ENCODE peak calls at places on chromosome 3, in seven cellular contexts. S, L, U, R, I, M and A are unnamed samples.

GRCh38 chr3:71684752-71685151 is 40.5 kb downstream of the EIF4E3 start:
- DNase-seq in S (no peak), L (peak; percentile 86), U (no peak), R (no peak), I (no peak), M (no peak), A (no peak)

GRCh38 chr3:188262488-188262887 is 108.5 kb downstream of the LPP start:
- DNase-seq in S (no peak), L (no peak), U (no peak), R (no peak), I (no peak), M (no peak), A (no peak)

GRCh38 chr3:128922804-128923459 is 43.5 kb downstream of the ACAD9 start:
- DNase-seq in S (no peak), L (no peak), U (no peak), R (no peak), I (no peak), M (no peak), A (no peak)

GRCh38 chr3:194325424-194326165 is 25.5 kb downstream of the CPN2 start:
- DNase-seq in S (no peak), L (no peak), U (peak; percentile 75), R (no peak), I (no peak), M (no peak), A (no peak)

GRCh38 chr3:144142151-144142855 is 170.7 kb downstream of the DIPK2A start:
- DNase-seq in S (no peak), L (peak; percentile 82), U (no peak), R (no peak), I (no peak), M (no peak), A (no peak)

GRCh38 chr3:46913644-46914043 is 36.1 kb downstream of the PTH1R start:
- DNase-seq in S (peak; percentile 20), L (peak; percentile 81), U (no peak), R (no peak), I (no peak), M (no peak), A (no peak)

GRCh38 chr3:157263027-157263426 is 103.1 kb upstream of the CCNL1 start:
- DNase-seq in S (no peak), L (no peak), U (no peak), R (no peak), I (no peak), M (no peak), A (no peak)

GRCh38 chr3:480070-480469 is 283.5 kb downstream of the CHL1 start:
- DNase-seq in S (no peak), L (no peak), U (no peak), R (no peak), I (no peak), M (no peak), A (no peak)

GRCh38 chr3:124409650-124410275 is 320.5 kb upstream of the UMPS start:
- DNase-seq in S (no peak), L (peak; percentile 60), U (no peak), R (no peak), I (no peak), M (no peak), A (peak; percentile 11)

GRCh38 chr3:84967767-84968581 is 9.2 kb downstream of the CADM2 start:
- DNase-seq in S (no peak), L (no peak), U (no peak), R (no peak), I (no peak), M (peak; percentile 21), A (no peak)

GRCh38 chr3:126926684-126927404 is 56.1 kb upstream of the PLXNA1 start:
- DNase-seq in S (peak; percentile 66), L (peak; percentile 89), U (no peak), R (no peak), I (no peak), M (no peak), A (no peak)

GRCh38 chr3:147404800-147405551 is 1.4 kb downstream of the ZIC4 start:
- DNase-seq in S (no peak), L (no peak), U (no peak), R (no peak), I (no peak), M (no peak), A (no peak)

GRCh38 chr3:50531201-50531600 is 27.8 kb upstream of the CACNA2D2 start:
- DNase-seq in S (no peak), L (no peak), U (no peak), R (no peak), I (no peak), M (no peak), A (no peak)

GRCh38 chr3:111763968-111764367 is 95.1 kb upstream of the PHLDB2 start:
- DNase-seq in S (no peak), L (peak; percentile 82), U (no peak), R (no peak), I (no peak), M (no peak), A (no peak)

GRCh38 chr3:82087958-82088357 is 326.5 kb upstream of the GBE1 start:
- DNase-seq in S (no peak), L (peak; percentile 67), U (no peak), R (no peak), I (peak; percentile 3), M (no peak), A (no peak)

GRCh38 chr3:194195611-194196010 is 59.7 kb downstream of the HES1 start:
- DNase-seq in S (no peak), L (no peak), U (no peak), R (no peak), I (no peak), M (no peak), A (no peak)

GRCh38 chr3:74711913-74712512 is 97.6 kb upstream of the CNTN3 start:
- DNase-seq in S (peak; percentile 18), L (no peak), U (no peak), R (no peak), I (no peak), M (no peak), A (no peak)

GRCh38 chr3:74713977-74714376 is 99.5 kb upstream of the CNTN3 start:
- DNase-seq in S (no peak), L (no peak), U (no peak), R (no peak), I (no peak), M (no peak), A (no peak)
- TF ChIP-seq USF2 in S (no peak), L (no peak), U (no peak), R (no peak), I (no peak), M (no peak), A (no peak)

DNA sequence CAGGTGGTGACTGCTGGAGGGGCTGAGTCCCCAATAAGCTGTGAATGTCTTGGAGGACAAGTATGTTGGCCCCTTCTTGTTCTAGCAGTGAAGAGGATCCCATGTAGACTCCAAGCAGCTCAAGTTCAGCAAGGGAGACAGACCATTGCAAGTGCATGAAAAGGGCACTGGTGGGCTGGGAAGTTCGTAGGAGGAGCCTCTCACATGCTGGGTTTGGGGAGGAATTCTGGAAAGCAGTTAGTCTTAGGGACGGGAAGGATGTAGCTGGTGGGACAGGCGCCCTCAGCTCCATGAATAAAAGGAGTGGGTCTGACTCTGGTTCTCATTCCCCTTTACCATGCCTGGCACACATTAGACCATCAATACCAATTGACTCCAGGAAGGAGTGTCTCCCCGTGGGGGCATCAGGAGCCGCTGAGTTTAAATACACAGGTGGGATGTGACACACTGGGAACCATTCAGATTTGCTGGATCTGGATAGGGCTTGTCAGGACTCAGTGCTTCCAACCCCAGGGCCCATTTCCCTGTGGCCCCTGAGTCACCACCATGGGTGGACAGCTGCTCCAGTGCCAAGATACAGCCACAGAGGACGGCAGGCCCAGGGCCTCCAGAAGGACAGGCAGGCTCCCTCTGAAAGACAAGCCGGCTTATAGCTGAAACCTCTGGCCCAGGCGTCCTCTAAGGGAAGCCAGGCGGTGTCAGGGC is 554 bp upstream of the XYLB start:
- DNase-seq in S (no peak), L (no peak), U (no peak), R (no peak), I (no peak), M (no peak), A (no peak)
- H3K4me3 ChIP-seq in S (no peak overlapping the region), L (peak overlapping the region; percentile 1), U (peak overlapping the region; percentile 82), R (no peak overlapping the region), I (no peak overlapping the region), M (no peak overlapping the region), A (no peak overlapping the region)

DNA sequence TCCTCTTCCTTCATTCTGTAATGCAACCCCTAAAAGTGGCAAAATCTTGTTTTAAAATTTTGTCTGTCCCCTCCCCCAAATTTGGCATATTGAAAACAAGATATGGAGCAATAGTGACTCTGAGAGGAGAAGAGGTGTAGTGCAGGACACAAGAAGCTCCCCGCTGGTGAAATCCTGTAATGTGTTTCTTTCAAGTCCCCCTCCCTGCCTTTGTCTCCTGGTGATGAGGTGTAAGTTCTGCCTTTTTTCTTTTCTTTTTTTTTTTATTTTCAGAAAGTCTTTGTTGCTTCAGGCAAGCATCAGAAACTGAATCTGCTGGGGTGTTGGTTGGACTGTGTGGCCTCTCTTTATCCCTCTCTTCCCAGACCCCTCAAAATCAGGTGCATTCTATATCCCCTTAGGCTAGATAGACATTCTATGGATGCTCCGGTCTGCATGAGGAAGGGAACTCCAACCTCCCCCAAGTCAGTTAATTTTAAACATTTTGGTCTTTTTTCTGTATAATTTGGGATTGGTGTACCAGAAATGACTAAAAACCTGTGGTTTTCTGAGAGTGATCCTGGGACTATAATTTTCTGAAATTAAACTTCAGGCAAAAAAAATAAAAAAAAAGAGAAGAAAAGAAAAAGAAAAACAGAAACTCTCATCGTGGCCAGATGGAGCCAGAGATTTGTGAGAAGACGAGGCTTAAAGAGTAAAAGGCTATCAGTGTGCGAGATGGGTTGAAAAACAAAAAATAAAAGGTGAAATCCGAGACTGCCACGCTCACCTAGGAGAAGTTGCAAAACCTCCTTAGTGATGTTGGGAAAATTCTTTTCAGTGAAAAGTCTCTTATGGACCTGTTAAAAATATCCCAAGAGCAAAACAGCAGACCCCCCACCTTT is 21.4 kb downstream of the ACKR2 start:
- DNase-seq in S (peak; percentile 73), L (peak; percentile 21), U (peak; percentile 34), R (no peak), I (peak; percentile 78), M (no peak), A (peak; percentile 37)
- TF ChIP-seq USF2 in S (no peak), L (no peak), U (no peak), R (no peak), I (no peak), M (no peak), A (no peak)

GRCh38 chr3:23129817-23130216 is 73.3 kb upstream of the UBE2E2 start:
- DNase-seq in S (no peak), L (no peak), U (no peak), R (no peak), I (no peak), M (no peak), A (no peak)

GRCh38 chr3:23130406-23130805 is 72.7 kb upstream of the UBE2E2 start:
- DNase-seq in S (no peak), L (no peak), U (no peak), R (no peak), I (no peak), M (no peak), A (no peak)

GRCh38 chr3:23127196-23127595 is 75.9 kb upstream of the UBE2E2 start:
- DNase-seq in S (no peak), L (no peak), U (no peak), R (no peak), I (no peak), M (no peak), A (no peak)

GRCh38 chr3:23129062-23129461 is 74.1 kb upstream of the UBE2E2 start:
- DNase-seq in S (no peak), L (no peak), U (no peak), R (no peak), I (no peak), M (no peak), A (no peak)

DNA sequence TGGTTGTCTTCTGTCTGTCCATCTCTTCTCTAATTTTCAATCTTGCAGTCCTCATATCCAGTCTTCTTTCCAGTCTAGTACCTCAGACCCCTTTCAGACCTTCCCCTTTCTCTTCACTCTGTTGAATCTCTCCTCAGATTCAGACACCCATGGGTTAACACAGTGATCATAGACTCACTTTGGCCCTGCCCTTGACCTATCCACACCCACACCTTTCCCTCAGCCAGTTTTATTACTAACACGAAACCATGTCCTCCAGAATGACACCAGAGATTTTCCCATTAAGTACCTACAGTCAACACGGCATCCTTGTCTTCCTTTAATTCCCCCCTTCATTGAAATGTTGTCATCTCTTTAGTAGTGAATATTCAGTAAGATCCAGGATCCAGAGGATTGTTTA is 74.5 kb upstream of the UBE2E2 start:
- DNase-seq in S (no peak), L (no peak), U (no peak), R (no peak), I (no peak), M (no peak), A (no peak)
- H3K4me3 ChIP-seq in S (no peak overlapping the region), L (no peak overlapping the region), U (no peak overlapping the region), R (no peak overlapping the region), I (no peak overlapping the region), M (no peak overlapping the region), A (no peak overlapping the region)